ENCODE peak calls at places on chromosome 2, in ten cellular contexts. U is effector memory CD4-positive, alpha-beta T cell; L is GM03348; E is OCI-LY7; G is NCI-H1417; R is prostate gland; S is activated CD4-positive, alpha-beta T cell treated with anti-CD3 and anti-CD28 coated beads, Interleukin-2, amount 10 ng/mL, durations not matched to agents 7 days and 5 days; N is Right ventricle myocardium inferior; C is occipital lobe; Z is erythroblast. O is an unnamed sample.

GRCh38 chr2:205409403-205409802 is 272.9 kb upstream of the NRP2 start:
- DNase-seq in E (no peak), L (no peak), Z (no peak), G (no peak), N (no peak), R (no peak), U (no peak), C (no peak), S (no peak), O (no peak)

GRCh38 chr2:36336321-36336720 is 19.3 kb upstream of the CRIM1 start:
- DNase-seq in Z (no peak), U (no peak), E (no peak), S (no peak), G (no peak), L (no peak), N (no peak), C (no peak), R (no peak), O (no peak)

GRCh38 chr2:97718051-97718882 is 4.9 kb downstream of the ZAP70 start:
- DNase-seq in R (no peak), E (peak; percentile 81), Z (no peak), L (no peak), U (peak; percentile 71), N (peak; percentile 18), C (no peak), G (no peak), S (peak; percentile 86), O (peak; percentile 70)

GRCh38 chr2:232723027-232723426 is 25.9 kb downstream of the GIGYF2 start:
- DNase-seq in U (no peak), Z (no peak), L (no peak), S (no peak), C (no peak), N (no peak), G (no peak), E (no peak), R (no peak), O (no peak)

GRCh38 chr2:24492283-24493272 is 1.5 kb downstream of the NCOA1 start:
- DNase-seq in U (no peak), E (no peak), C (peak; percentile 5), G (peak; percentile 62), S (no peak), Z (peak; percentile 68), R (peak; percentile 12), N (no peak), L (peak; percentile 15), O (no peak)

GRCh38 chr2:101362316-101362715 is 25.0 kb downstream of the CREG2 start:
- DNase-seq in U (no peak), L (no peak), C (no peak), E (no peak), Z (no peak), R (no peak), S (no peak), G (peak; percentile 17), N (no peak), O (no peak)

GRCh38 chr2:213175673-213176247 is 24.3 kb upstream of the IKZF2 start:
- DNase-seq in E (no peak), R (no peak), S (no peak), L (no peak), N (no peak), C (no peak), G (no peak), Z (no peak), U (no peak), O (no peak)

GRCh38 chr2:112683550-112684414 is 37.0 kb upstream of the NT5DC4 start:
- DNase-seq in N (no peak), U (no peak), C (no peak), G (no peak), R (no peak), L (no peak), E (no peak), S (no peak), Z (peak; percentile 94), O (peak; percentile 46)

GRCh38 chr2:54471221-54471711 is 15.1 kb downstream of the SPTBN1 start:
- DNase-seq in U (no peak), S (no peak), C (no peak), L (peak; percentile 22), R (no peak), G (no peak), N (no peak), E (peak; percentile 45), Z (no peak), O (no peak)

GRCh38 chr2:231708773-231709635 is 679 bp downstream of the PTMA start:
- DNase-seq in C (peak; percentile 47), S (peak; percentile 49), U (peak; percentile 49), Z (peak; percentile 88), N (peak; percentile 85), L (peak; percentile 45), G (peak; percentile 72), E (peak; percentile 75), R (peak; percentile 24), O (no peak)

O was measured in GF-D8.